ENCODE peak calls at places on chromosomes 5 and 9, in six cellular contexts. Q is cardiac fibroblast, N is GM12865, G is MM.1S, O is ovary, I is dorsolateral prefrontal cortex. R is an unnamed sample.

GRCh38 chr5:111627862-111628261 is 115.5 kb upstream of the STARD4 start:
- DNase-seq in N (no peak), G (no peak), O (no peak), I (no peak), Q (no peak), R (no peak)

GRCh38 chr9:124254261-124254682 is 3.5 kb upstream of the NEK6 start:
- DNase-seq in O (no peak), I (no peak), Q (no peak), N (peak), G (peak), R (peak)

GRCh38 chr9:128055222-128056040 is 11.7 kb downstream of the NAIF1 start:
- DNase-seq in G (no peak), N (no peak), I (no peak), O (peak), Q (peak), R (peak)

GRCh38 chr5:161273410-161273809 is 273.1 kb downstream of the GABRB2 start:
- DNase-seq in N (no peak), O (no peak), G (no peak), I (no peak), Q (no peak), R (no peak)

GRCh38 chr5:88879724-88880123 is 3.3 kb downstream of the MEF2C start:
- DNase-seq in G (peak), Q (no peak), O (no peak), I (no peak), N (peak), R (no peak)

GRCh38 chr5:88785396-88786216 is 97.4 kb downstream of the MEF2C start:
- DNase-seq in G (no peak), N (peak), I (no peak), O (no peak), Q (peak), R (no peak)

GRCh38 chr5:82147860-82148573 is 130.1 kb downstream of the RPS23 start:
- DNase-seq in Q (peak), I (no peak), G (no peak), N (no peak), O (no peak), R (no peak)

GRCh38 chr9:94866770-94867169 is 140.3 kb downstream of the AOPEP start:
- DNase-seq in Q (no peak), O (no peak), I (no peak), G (no peak), N (no peak), R (no peak)

GRCh38 chr9:70765935-70766334 is 351.5 kb upstream of the KLF9 start:
- DNase-seq in N (no peak), G (no peak), I (no peak), Q (no peak), O (no peak), R (no peak)

GRCh38 chr9:127923046-127923445 is 6.2 kb upstream of the ST6GALNAC4 start:
- DNase-seq in O (no peak), I (no peak), N (no peak), G (no peak), Q (no peak), R (no peak)

GRCh38 chr9:16572005-16572727 is 298.3 kb downstream of the BNC2 start:
- DNase-seq in Q (no peak), O (no peak), N (no peak), I (no peak), G (no peak), R (no peak)

GRCh38 chr9:16579872-16580432 is 290.5 kb downstream of the BNC2 start:
- DNase-seq in N (no peak), G (no peak), Q (peak), O (no peak), I (no peak), R (no peak)

GRCh38 chr9:16571127-16571848 is 299.2 kb downstream of the BNC2 start:
- DNase-seq in Q (peak), I (no peak), N (no peak), G (no peak), O (no peak), R (no peak)

GRCh38 chr9:16575878-16576245 is 294.6 kb downstream of the BNC2 start:
- DNase-seq in Q (peak), O (no peak), N (no peak), G (no peak), I (no peak), R (no peak)

GRCh38 chr9:16575142-16575877 is 295.2 kb downstream of the BNC2 start:
- DNase-seq in N (no peak), I (no peak), Q (peak), O (no peak), G (peak), R (no peak)
- TF ChIP-seq CTCF in N (no peak), I (no peak), Q (no peak), O (no peak), G (peak), R (no peak)

GRCh38 chr5:149447373-149448367 is 68.6 kb upstream of the IL17B start:
- DNase-seq in N (no peak), I (no peak), Q (peak), O (no peak), G (no peak), R (no peak)

GRCh38 chr5:149450199-149450598 is 71.1 kb upstream of the IL17B start:
- DNase-seq in Q (peak), I (no peak), G (no peak), O (peak), N (no peak), R (no peak)

GRCh38 chr5:149445739-149446369 is 66.8 kb upstream of the IL17B start:
- DNase-seq in O (no peak), Q (peak), G (no peak), N (no peak), I (no peak), R (no peak)

GRCh38 chr5:149452007-149452664 is 73.0 kb upstream of the IL17B start:
- DNase-seq in G (no peak), I (no peak), N (no peak), Q (peak), O (peak), R (no peak)

GRCh38 chr5:149448831-149449714 is 70.0 kb upstream of the IL17B start:
- DNase-seq in Q (peak), I (no peak), G (no peak), N (no peak), O (no peak), R (no peak)
- TF ChIP-seq CTCF in Q (peak), I (peak), G (no peak), N (peak), O (no peak), R (peak)

GRCh38 chr5:35924950-35925722 is 13.3 kb downstream of the CAPSL start:
- DNase-seq in I (peak), G (peak), O (peak), Q (peak), N (peak), R (peak)
- TF ChIP-seq CTCF in I (peak), G (peak), O (peak), Q (peak), N (peak), R (peak)

GRCh38 chr9:7075154-7075553 is 317.4 kb downstream of the KDM4C start:
- DNase-seq in Q (no peak), I (no peak), N (no peak), O (no peak), G (no peak), R (no peak)
- TF ChIP-seq CTCF in Q (no peak), I (no peak), N (no peak), O (no peak), G (no peak), R (no peak)

DNA sequence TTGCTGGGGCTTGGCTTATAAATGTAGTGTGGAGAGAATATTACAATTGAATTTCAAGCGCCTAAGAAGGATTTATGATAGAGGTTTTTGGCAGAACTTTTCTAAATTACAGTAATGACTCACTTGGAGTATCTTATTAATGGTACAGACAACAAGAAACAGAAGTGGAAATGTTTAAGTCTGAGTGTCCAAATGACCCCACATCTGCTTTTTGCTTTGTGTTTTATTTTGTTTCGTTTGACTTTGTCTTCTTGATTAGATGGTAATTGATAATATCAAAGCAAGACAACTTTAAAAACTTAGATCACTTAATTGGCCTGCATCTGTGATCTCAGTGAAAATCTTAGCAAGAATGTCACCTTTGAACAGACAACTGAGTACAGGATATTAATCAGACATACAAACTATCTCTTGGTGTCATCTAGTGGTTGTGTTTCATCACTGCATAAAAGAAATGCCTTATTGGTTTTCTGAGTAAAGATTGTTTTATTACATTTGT is 577.4 kb downstream of the ISL1 start:
- DNase-seq in Q (peak), O (no peak), I (no peak), N (peak), G (peak), R (no peak)
- TF ChIP-seq CTCF in Q (no peak), O (no peak), I (peak), N (peak), G (peak), R (peak)

DNA sequence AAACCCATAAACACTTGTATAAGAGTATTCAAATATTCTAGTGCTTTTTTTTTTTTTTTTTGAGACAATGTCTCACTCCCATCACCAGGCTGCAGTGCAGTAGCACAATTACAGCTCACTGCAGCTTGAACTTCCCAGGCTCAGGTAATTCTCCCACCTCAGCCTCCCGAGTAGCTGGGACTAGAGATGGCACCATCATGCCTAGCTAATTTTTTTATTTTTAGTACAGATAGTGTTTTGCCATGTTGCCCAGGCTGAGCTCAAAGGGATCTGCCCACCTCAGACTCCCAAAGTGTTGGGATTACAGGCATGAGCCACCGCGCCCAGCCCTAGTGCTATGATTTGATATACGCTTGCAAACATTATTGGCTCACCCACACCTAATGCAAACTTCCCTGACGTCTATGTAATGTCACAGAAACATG is 11.8 kb downstream of the IL6ST start:
- DNase-seq in G (peak), Q (no peak), O (no peak), I (no peak), N (no peak), R (no peak)
- TF ChIP-seq CTCF in G (peak), Q (no peak), O (no peak), I (no peak), N (peak), R (peak)

DNA sequence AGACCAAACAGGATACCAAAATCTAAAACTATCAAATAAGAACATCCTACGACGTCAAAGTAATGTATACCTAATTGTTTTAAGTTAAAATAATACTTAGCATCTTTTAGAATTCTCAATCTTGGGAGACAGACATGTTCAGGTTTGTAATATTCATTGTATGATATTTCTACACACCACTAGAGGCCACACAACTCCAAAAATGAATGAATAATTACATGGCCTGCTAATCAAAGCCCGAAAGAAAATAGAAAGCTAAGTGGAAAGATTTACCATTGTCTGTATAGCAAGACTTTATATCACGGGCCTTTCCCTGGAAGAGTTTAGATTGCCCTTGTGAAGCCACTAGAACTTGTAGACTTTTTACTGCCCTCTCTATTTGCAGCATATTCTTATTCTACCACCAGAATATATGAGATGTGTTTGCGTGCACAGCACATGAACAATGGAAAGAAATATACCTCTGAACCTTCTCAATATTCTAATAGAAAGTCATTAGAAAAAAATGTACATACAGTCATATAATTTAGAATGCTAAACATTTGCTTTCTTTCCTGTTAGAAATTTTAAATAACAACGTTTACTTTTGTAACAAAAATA is 380.1 kb upstream of the NUDT12 start:
- DNase-seq in I (no peak), N (no peak), Q (no peak), O (no peak), G (peak), R (no peak)
- TF ChIP-seq CTCF in I (peak), N (no peak), Q (no peak), O (no peak), G (peak), R (no peak)

R was measured in GM13977.